ENCODE peak calls at places on chromosomes 1 and 21, in eight cellular contexts. J, U, V, O, L, D, N and X are unnamed samples.

GRCh38 chr1:58710190-58710589 is 10.3 kb upstream of the MYSM1 start:
- DNase-seq in U (no peak), O (no peak), N (no peak), J (no peak), L (no peak), V (no peak), D (no peak), X (no peak)

GRCh38 chr1:8040586-8040985 is 14.5 kb upstream of the ERRFI1 start:
- DNase-seq in J (peak), D (peak), L (no peak), U (peak), N (peak), O (peak), V (no peak), X (no peak)

GRCh38 chr1:65027699-65028358 is 61.5 kb upstream of the JAK1 start:
- DNase-seq in J (peak), V (no peak), N (peak), O (peak), U (no peak), D (peak), L (no peak), X (no peak)

GRCh38 chr1:67468066-67468718 is 38.0 kb upstream of the SERBP1 start:
- DNase-seq in L (no peak), U (no peak), O (no peak), N (peak), J (no peak), V (no peak), D (peak), X (no peak)

GRCh38 chr1:221804303-221804702 is 62.4 kb upstream of the DUSP10 start:
- DNase-seq in J (no peak), N (no peak), L (no peak), D (no peak), V (no peak), O (no peak), U (no peak), X (no peak)

GRCh38 chr1:150995896-150996295 is 10.8 kb downstream of the MINDY1 start:
- DNase-seq in V (no peak), L (no peak), O (no peak), U (no peak), J (peak), N (peak), D (peak), X (no peak)

GRCh38 chr1:229567109-229567868 is 8.8 kb upstream of the ABCB10 start:
- DNase-seq in L (no peak), U (no peak), O (no peak), V (no peak), N (no peak), J (no peak), D (no peak), X (no peak)

GRCh38 chr1:27885620-27886352 is 13.4 kb downstream of the THEMIS2 start:
- DNase-seq in L (no peak), N (no peak), J (no peak), O (no peak), V (no peak), D (no peak), U (no peak), X (no peak)

GRCh38 chr1:74235153-74235552 is at the start of gene TNNI3K:
- DNase-seq in L (no peak), J (no peak), O (no peak), V (no peak), U (no peak), D (no peak), N (no peak), X (no peak)

GRCh38 chr1:91278754-91279153 is 125.9 kb downstream of the HFM1 start:
- DNase-seq in L (no peak), N (no peak), D (peak), U (no peak), V (no peak), O (no peak), J (no peak), X (no peak)

GRCh38 chr1:195591917-195592672 is 1016.1 kb downstream of the KCNT2 start:
- DNase-seq in L (no peak), D (peak), O (no peak), U (peak), J (no peak), N (no peak), V (no peak), X (no peak)

GRCh38 chr1:244461254-244462071 is at the start of gene CATSPERE:
- DNase-seq in N (peak), L (peak), U (no peak), J (peak), D (peak), V (peak), O (peak), X (peak)

GRCh38 chr21:32578107-32578691 is 7.1 kb downstream of the TCP10L start:
- DNase-seq in V (no peak), J (no peak), U (no peak), N (no peak), D (peak), O (no peak), L (no peak), X (no peak)

GRCh38 chr1:228092342-228093049 is 10.0 kb downstream of the ARF1 start:
- DNase-seq in V (no peak), J (no peak), D (no peak), U (no peak), L (no peak), N (peak), O (no peak), X (no peak)

GRCh38 chr1:119646521-119647227 is 1.4 kb downstream of the ZNF697 start:
- DNase-seq in U (no peak), V (no peak), L (no peak), D (peak), N (no peak), O (no peak), J (no peak), X (no peak)

GRCh38 chr1:39080269-39080826 is 54.2 kb downstream of the NDUFS5 start:
- DNase-seq in O (no peak), J (no peak), U (no peak), D (no peak), L (no peak), V (no peak), N (no peak), X (no peak)

GRCh38 chr1:206000641-206001339 is 2.4 kb downstream of the RAB7B start:
- DNase-seq in J (no peak), U (no peak), V (peak), L (no peak), D (no peak), N (no peak), O (no peak), X (no peak)

GRCh38 chr21:46477765-46478164 is 19.1 kb downstream of the DIP2A start:
- DNase-seq in D (no peak), O (no peak), V (no peak), N (peak), L (no peak), J (no peak), U (no peak), X (no peak)

GRCh38 chr1:200343874-200344273 is 66.0 kb downstream of the ZNF281 start:
- DNase-seq in J (no peak), N (no peak), O (no peak), D (no peak), V (no peak), L (no peak), U (no peak), X (no peak)

GRCh38 chr1:187237542-187237941 is 408.8 kb downstream of the PLA2G4A start:
- DNase-seq in J (no peak), O (no peak), N (no peak), D (no peak), V (no peak), L (no peak), U (no peak), X (no peak)

GRCh38 chr21:39881661-39882060 is 14.4 kb downstream of the PCP4 start:
- DNase-seq in J (no peak), D (no peak), L (no peak), V (no peak), N (no peak), U (no peak), O (no peak), X (no peak)

GRCh38 chr1:110462964-110463363 is 12.0 kb downstream of the PROK1 start:
- DNase-seq in N (no peak), D (peak), L (no peak), U (no peak), V (no peak), J (no peak), O (no peak), X (no peak)

GRCh38 chr21:35207322-35207721 is 158.2 kb upstream of the RUNX1 start:
- DNase-seq in O (no peak), L (no peak), V (no peak), U (no peak), J (no peak), N (no peak), D (no peak), X (no peak)

GRCh38 chr1:40755052-40755451 is 28.5 kb upstream of the KCNQ4 start:
- DNase-seq in O (no peak), L (no peak), N (peak), J (no peak), V (no peak), U (no peak), D (no peak), X (no peak)

GRCh38 chr1:103560427-103560826 is 11.0 kb upstream of the AMY2B start:
- DNase-seq in V (no peak), N (no peak), U (no peak), L (no peak), J (no peak), O (no peak), D (no peak), X (no peak)

GRCh38 chr1:21232044-21232443 is 55.3 kb upstream of the EIF4G3 start:
- DNase-seq in L (peak), O (no peak), J (no peak), V (no peak), D (peak), U (no peak), N (peak), X (no peak)

DNA sequence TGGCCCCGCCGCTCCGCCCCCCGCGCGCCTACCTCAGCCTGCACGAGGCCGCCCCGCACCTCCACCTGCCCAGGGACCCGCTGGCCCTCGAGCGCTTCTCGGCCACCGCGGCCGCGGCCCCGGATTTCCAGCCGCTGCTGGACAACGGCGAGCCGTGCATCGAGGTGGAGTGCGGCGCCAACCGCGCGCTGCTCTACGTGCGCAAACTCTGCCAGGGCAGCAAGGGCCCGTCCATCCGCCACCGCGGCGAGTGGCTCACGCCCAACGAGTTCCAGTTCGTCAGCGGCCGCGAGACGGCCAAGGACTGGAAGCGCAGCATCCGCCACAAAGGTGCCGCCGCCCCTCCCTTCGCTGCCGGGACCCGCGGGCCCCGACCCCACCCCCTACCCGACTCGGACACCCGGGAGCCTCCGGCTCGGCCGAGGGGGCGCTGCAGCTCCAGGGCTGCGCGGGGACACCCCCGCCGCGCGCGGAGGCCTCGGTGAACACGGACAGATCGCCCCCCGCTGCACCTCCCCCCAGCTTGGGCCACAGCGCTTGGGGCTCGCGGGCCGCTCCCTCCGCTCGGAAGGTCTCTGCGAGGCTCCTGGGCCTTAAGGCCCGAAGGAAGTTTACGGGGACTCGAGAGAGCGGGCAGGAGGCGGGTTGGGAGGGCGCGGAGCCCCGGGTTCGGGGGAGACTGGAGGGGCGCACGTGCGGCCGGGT is 1.0 kb downstream of the SAMD11 start:
- DNase-seq in V (no peak), D (peak), O (no peak), J (no peak), U (no peak), L (peak), N (no peak), X (no peak)
- TF ChIP-seq CTCF in V (no peak), D (no peak), O (no peak), J (no peak), U (no peak), L (no peak), N (no peak), X (no peak)

GRCh38 chr1:24964811-24965570 is 34.9 kb upstream of the RUNX3 start:
- DNase-seq in O (peak), J (no peak), D (no peak), N (no peak), V (no peak), U (no peak), L (peak), X (no peak)

GRCh38 chr1:24963943-24964677 is 34.0 kb upstream of the RUNX3 start:
- DNase-seq in J (no peak), V (no peak), N (no peak), O (no peak), D (no peak), U (no peak), L (no peak), X (no peak)

GRCh38 chr1:24961961-24962861 is 32.1 kb upstream of the RUNX3 start:
- DNase-seq in L (no peak), N (no peak), V (no peak), J (no peak), U (no peak), O (no peak), D (no peak), X (no peak)

GRCh38 chr1:24961334-24961733 is 31.3 kb upstream of the RUNX3 start:
- DNase-seq in J (no peak), V (no peak), N (no peak), L (no peak), D (no peak), U (no peak), O (no peak), X (no peak)

DNA sequence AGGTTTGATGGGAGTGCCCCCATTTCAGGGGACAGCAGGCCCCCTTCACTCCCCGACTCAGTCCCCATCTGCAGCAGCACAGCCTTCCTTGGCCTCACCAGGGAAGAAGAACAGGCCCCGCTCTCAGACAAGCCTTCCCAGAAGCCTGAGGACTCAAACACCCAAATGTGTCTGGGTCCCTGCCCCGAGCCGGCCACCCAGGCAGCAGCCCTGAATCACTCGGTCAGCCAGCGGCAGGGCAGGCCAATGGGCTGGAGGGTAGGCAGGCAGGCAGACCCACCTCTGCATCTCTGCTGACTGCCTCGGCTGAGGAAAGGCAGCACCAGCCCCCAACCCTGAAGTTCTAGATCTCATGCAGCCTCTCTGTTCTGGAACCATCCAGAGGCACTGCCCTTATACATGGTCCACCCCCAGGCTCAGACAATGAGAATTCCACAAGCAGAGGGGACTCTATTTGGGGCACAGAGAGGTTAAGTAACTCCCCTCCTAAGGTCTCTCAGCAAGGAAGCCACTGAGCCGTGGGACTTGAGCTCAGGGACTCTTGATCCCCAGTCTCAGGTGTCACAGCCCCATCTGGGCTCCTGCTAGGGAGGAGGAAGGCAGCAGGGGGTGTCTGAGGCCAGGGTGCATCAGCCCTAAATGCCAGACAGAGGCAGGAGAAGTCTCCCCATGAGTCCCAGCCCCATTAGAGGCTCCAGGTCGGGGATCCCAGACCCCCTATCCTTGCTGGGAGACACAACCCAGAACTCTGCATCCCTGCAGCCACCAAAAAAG is 33.2 kb upstream of the RUNX3 start:
- DNase-seq in L (no peak), N (no peak), D (no peak), U (no peak), J (no peak), V (no peak), O (no peak), X (no peak)
- TF ChIP-seq CTCF in L (no peak), N (no peak), D (no peak), U (no peak), J (no peak), V (no peak), O (no peak), X (no peak)

GRCh38 chr1:159056069-159056698 is 20.4 kb downstream of the AIM2 start:
- DNase-seq in V (no peak), D (no peak), J (no peak), O (no peak), L (no peak), U (no peak), N (no peak), X (no peak)
- TF ChIP-seq CTCF in V (no peak), D (no peak), J (no peak), O (no peak), L (no peak), U (peak), N (no peak), X (no peak)

GRCh38 chr1:93847811-93848288 is 31.2 kb downstream of the DNTTIP2 start:
- DNase-seq in U (peak), N (peak), L (peak), O (peak), D (peak), J (peak), V (peak), X (peak)

GRCh38 chr1:93846151-93846928 is 32.7 kb downstream of the DNTTIP2 start:
- DNase-seq in D (peak), L (peak), U (peak), N (peak), V (peak), O (peak), J (peak), X (peak)

GRCh38 chr1:93848352-93848883 is 30.6 kb downstream of the DNTTIP2 start:
- DNase-seq in V (no peak), N (no peak), D (no peak), J (no peak), O (no peak), U (no peak), L (no peak), X (no peak)

GRCh38 chr1:93845554-93846150 is 33.4 kb downstream of the DNTTIP2 start:
- DNase-seq in D (peak), N (no peak), L (no peak), O (no peak), J (no peak), U (peak), V (no peak), X (peak)

DNA sequence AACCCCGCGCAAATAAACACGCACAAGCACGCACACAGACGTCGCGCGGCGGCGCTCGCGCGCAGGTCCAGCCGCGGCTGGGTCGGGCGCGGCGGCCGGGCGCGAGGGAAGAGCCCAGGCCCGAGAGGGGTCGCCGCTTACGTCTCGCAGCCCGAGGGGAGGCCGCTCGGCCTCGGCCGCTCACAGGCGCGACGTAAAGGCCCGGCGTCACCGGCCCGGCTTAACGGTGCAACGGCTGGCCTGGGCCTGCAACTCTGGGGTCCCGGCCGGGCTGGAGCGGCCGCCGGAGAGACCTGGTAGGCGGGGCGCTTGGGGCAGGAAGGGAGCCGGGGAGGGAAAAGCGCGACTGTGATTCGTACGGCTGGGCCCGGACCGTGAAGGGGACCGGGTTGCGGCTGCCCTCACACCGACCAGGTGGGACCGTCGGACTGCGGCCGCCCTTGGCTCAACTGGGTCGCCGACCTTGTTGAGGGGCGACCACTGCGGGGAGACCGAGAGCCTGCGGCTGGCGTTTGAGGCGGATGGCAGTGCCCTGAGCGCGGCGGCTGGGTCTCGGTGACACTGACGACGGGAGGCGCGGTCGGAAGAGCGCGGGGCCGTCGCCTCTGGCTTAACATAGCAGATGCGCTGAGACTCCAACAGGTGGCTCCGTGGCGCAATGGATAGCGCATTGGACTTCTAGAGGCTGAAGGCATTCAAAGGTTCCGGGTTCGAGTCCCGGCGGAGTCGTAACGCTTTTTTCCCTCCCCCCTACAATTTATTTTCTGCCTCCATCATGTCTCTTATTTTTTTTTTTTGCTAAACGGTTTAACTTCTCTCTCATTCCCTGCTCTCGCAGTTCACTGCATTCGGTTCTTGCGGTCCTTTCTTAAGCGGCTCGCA is 31.8 kb downstream of the DNTTIP2 start:
- DNase-seq in L (peak), V (peak), N (peak), J (peak), U (peak), D (peak), O (peak), X (peak)
- TF ChIP-seq CTCF in L (no peak), V (no peak), N (no peak), J (no peak), U (no peak), D (no peak), O (no peak), X (no peak)

DNA sequence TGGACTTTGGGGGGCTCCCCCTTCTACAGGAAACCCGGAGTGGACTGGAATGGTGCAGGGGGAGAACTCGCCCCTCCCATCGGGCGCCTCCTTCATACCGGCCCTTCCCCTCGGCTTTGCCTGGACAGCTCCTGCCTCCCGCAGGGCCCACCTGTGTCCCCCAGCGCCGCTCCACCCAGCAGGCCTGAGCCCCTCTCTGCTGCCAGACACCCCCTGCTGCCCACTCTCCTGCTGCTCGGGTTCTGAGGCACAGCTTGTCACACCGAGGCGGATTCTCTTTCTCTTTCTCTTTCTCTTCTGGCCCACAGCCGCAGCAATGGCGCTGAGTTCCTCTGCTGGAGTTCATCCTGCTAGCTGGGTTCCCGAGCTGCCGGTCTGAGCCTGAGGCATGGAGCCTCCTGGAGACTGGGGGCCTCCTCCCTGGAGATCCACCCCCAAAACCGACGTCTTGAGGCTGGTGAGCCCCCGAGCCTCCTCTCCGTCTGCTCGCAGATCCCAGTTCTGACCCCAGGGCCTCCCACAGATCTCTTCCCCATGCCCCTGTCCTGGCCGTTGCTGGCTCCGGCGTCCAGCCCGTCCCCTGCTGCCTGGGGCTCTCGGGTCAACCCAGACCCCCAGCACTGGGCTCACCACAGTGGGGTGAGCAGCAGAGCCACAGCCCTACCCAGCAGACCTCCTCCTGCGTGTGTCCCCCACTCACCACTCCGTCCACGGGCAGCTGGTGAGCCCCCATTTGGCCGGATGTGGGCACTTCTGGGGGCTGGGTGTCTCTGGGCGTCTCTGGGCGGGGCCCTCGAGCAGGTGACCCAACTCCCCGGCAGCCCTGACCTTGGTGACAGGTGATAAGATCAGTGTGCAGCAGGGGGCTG is at the start of gene TNFRSF14:
- DNase-seq in V (no peak), O (peak), L (peak), N (peak), D (peak), J (no peak), U (no peak), X (no peak)
- TF ChIP-seq CTCF in V (no peak), O (no peak), L (peak), N (no peak), D (no peak), J (peak), U (no peak), X (no peak)

GRCh38 chr1:207897188-207897587 is 13.7 kb downstream of the CD34 start:
- DNase-seq in V (no peak), J (no peak), L (no peak), U (no peak), N (no peak), D (peak), O (no peak), X (no peak)
- TF ChIP-seq CTCF in V (no peak), J (peak), L (peak), U (no peak), N (peak), D (peak), O (no peak), X (peak)

GRCh38 chr1:155562581-155563376 is at the start of gene ASH1L:
- DNase-seq in V (peak), O (peak), L (peak), N (peak), J (peak), U (peak), D (peak), X (peak)
- TF ChIP-seq CTCF in V (no peak), O (no peak), L (no peak), N (peak), J (no peak), U (no peak), D (no peak), X (no peak)